ENCODE peak calls at places on chromosome 11, in ten cellular contexts. J is stimulated activated CD4-positive, alpha-beta T cell treated with anti-CD3 and anti-CD28 coated beads, Interleukin-2, amount 100 ng/mL, for 48 hours; P is myocyte; M is stimulated activated CD8-positive, alpha-beta memory T cell treated with anti-CD3 and anti-CD28 coated beads, Interleukin-7, amount 100 ng/mL, for 48 hours; A is A549; L is EL; H is activated CD4-positive, alpha-beta memory T cell treated with anti-CD3 and anti-CD28 coated beads, Interleukin-2, amount 10 ng/mL, durations not matched to agents 7 days and 5 days; T is PC-3; W is mucosa of gallbladder; S is Peyer's patch. I is an unnamed sample.

GRCh38 chr11:108880510-108880909 is 215.6 kb downstream of the DDX10 start:
- DNase-seq in J (no peak), P (no peak), M (no peak), A (no peak), L (no peak), H (no peak), T (no peak), W (no peak), S (no peak), I (peak; percentile 31)

GRCh38 chr11:115493488-115493887 is 10.7 kb downstream of the CADM1 start:
- DNase-seq in J (no peak), P (no peak), M (no peak), A (no peak), L (no peak), H (no peak), T (no peak), W (no peak), S (no peak), I (no peak)

GRCh38 chr11:64489831-64490441 is 101.1 kb upstream of the SLC22A12 start:
- DNase-seq in J (peak; percentile 58), P (peak; percentile 10), M (peak; percentile 32), A (peak; percentile 80), L (peak; percentile 59), H (peak; percentile 44), T (peak; percentile 58), W (peak; percentile 35), S (peak; percentile 61), I (peak; percentile 7)

GRCh38 chr11:100991541-100991940 is 138.1 kb downstream of the PGR start:
- DNase-seq in J (no peak), P (no peak), M (no peak), A (no peak), L (no peak), H (no peak), T (no peak), W (no peak), S (no peak), I (peak; percentile 44)

GRCh38 chr11:78365381-78365792 is 52.2 kb downstream of the GAB2 start:
- DNase-seq in J (no peak), P (peak; percentile 84), M (no peak), A (no peak), L (peak; percentile 79), H (no peak), T (peak; percentile 87), W (no peak), S (no peak), I (no peak)

GRCh38 chr11:119432484-119433368 is 9.8 kb upstream of the THY1 start:
- DNase-seq in J (no peak), P (peak; percentile 88), M (no peak), A (no peak), L (peak; percentile 85), H (no peak), T (peak; percentile 68), W (no peak), S (no peak), I (peak; percentile 77)

GRCh38 chr11:11538277-11538960 is 83.4 kb downstream of the GALNT18 start:
- DNase-seq in J (no peak), P (peak; percentile 45), M (no peak), A (no peak), L (no peak), H (no peak), T (no peak), W (peak; percentile 19), S (no peak), I (no peak)

GRCh38 chr11:100776212-100776896 is 89.3 kb downstream of the ARHGAP42 start:
- DNase-seq in J (no peak), P (no peak), M (no peak), A (peak; percentile 69), L (no peak), H (no peak), T (peak; percentile 98), W (peak; percentile 59), S (peak; percentile 55), I (peak; percentile 4)

GRCh38 chr11:58497951-58498350 is 10.0 kb downstream of the OR5B21 start:
- DNase-seq in J (no peak), P (no peak), M (no peak), A (no peak), L (no peak), H (no peak), T (no peak), W (no peak), S (no peak), I (no peak)

GRCh38 chr11:81444306-81444705 is 1289.4 kb downstream of the FAM181B start:
- DNase-seq in J (no peak), P (no peak), M (no peak), A (no peak), L (no peak), H (no peak), T (no peak), W (no peak), S (no peak), I (no peak)

GRCh38 chr11:99773646-99774045 is 752.9 kb downstream of the CNTN5 start:
- DNase-seq in J (no peak), P (peak; percentile 83), M (no peak), A (no peak), L (peak; percentile 0), H (no peak), T (no peak), W (peak; percentile 11), S (no peak), I (peak; percentile 60)

GRCh38 chr11:73372371-73372993 is 3.7 kb upstream of the RELT start:
- DNase-seq in J (no peak), P (peak; percentile 46), M (no peak), A (peak; percentile 58), L (peak; percentile 46), H (no peak), T (peak; percentile 44), W (no peak), S (no peak), I (no peak)

GRCh38 chr11:65662247-65662801 is 392 bp downstream of the RELA start:
- DNase-seq in J (no peak), P (peak; percentile 13), M (no peak), A (no peak), L (no peak), H (no peak), T (peak; percentile 16), W (no peak), S (no peak), I (no peak)

GRCh38 chr11:2300290-2300935 is 1.3 kb downstream of the C11orf21 start:
- DNase-seq in J (no peak), P (no peak), M (no peak), A (no peak), L (no peak), H (peak; percentile 25), T (no peak), W (no peak), S (peak; percentile 62), I (no peak)

GRCh38 chr11:114774599-114775365 is 96.5 kb downstream of the NXPE2 start:
- DNase-seq in J (peak; percentile 7), P (peak; percentile 10), M (no peak), A (peak; percentile 7), L (peak; percentile 21), H (peak; percentile 18), T (peak; percentile 67), W (no peak), S (peak; percentile 50), I (peak; percentile 46)

GRCh38 chr11:64970731-64971151 is 1.2 kb downstream of the MAJIN start:
- DNase-seq in J (peak; percentile 22), P (no peak), M (peak; percentile 23), A (no peak), L (no peak), H (peak; percentile 29), T (peak; percentile 95), W (peak; percentile 11), S (peak; percentile 67), I (no peak)

GRCh38 chr11:69943066-69943465 is 123.8 kb upstream of the FGF3 start:
- DNase-seq in J (no peak), P (peak; percentile 5), M (no peak), A (peak; percentile 35), L (no peak), H (no peak), T (peak; percentile 60), W (no peak), S (no peak), I (no peak)

GRCh38 chr11:87447606-87448005 is 409.9 kb downstream of the TMEM135 start:
- DNase-seq in J (no peak), P (no peak), M (no peak), A (no peak), L (no peak), H (no peak), T (no peak), W (no peak), S (no peak), I (no peak)

GRCh38 chr11:10543782-10544181 is 2.8 kb upstream of the RNF141 start:
- DNase-seq in J (no peak), P (no peak), M (no peak), A (no peak), L (no peak), H (no peak), T (no peak), W (no peak), S (no peak), I (no peak)

GRCh38 chr11:2655320-2655719 is 44.5 kb downstream of the KCNQ1OT1 start:
- DNase-seq in J (no peak), P (no peak), M (no peak), A (no peak), L (no peak), H (no peak), T (no peak), W (no peak), S (peak; percentile 25), I (no peak)

GRCh38 chr11:41917900-41918299 is 458.4 kb upstream of the LRRC4C start:
- DNase-seq in J (no peak), P (no peak), M (no peak), A (no peak), L (no peak), H (no peak), T (no peak), W (no peak), S (no peak), I (no peak)